ENCODE peak calls at places on chromosome 5, in six cellular contexts. A, S, Y, V, H and R are unnamed samples.

GRCh38 chr5:41510176-41510831 is at the start of gene PLCXD3:
- DNase-seq in A (no peak), S (peak), Y (peak), V (no peak), H (no peak), R (peak)

GRCh38 chr5:54909911-54910870 is 75.2 kb downstream of the ESM1 start:
- DNase-seq in A (no peak), S (no peak), Y (no peak), V (no peak), H (peak), R (no peak)

GRCh38 chr5:92019376-92019990 is 636.4 kb upstream of the ARRDC3 start:
- DNase-seq in A (peak), S (no peak), Y (no peak), V (no peak), H (no peak), R (peak)

GRCh38 chr5:93899026-93899600 is 157.7 kb upstream of the POU5F2 start:
- DNase-seq in A (peak), S (no peak), Y (no peak), V (no peak), H (no peak), R (peak)

GRCh38 chr5:142253938-142254895 is 70.6 kb downstream of the SPRY4 start:
- DNase-seq in A (no peak), S (no peak), Y (no peak), V (no peak), H (no peak), R (no peak)

GRCh38 chr5:154858972-154859950 is 834 bp downstream of the CNOT8 start:
- DNase-seq in A (peak), S (no peak), Y (no peak), V (no peak), H (no peak), R (no peak)

GRCh38 chr5:102099766-102100331 is 196.2 kb downstream of the SLCO4C1 start:
- DNase-seq in A (no peak), S (no peak), Y (no peak), V (no peak), H (no peak), R (no peak)

GRCh38 chr5:74863726-74864125 is 2.5 kb downstream of the FAM169A start:
- DNase-seq in A (peak), S (no peak), Y (no peak), V (no peak), H (no peak), R (no peak)

GRCh38 chr5:69148981-69149675 is 17.8 kb upstream of the CCNB1 start:
- DNase-seq in A (peak), S (no peak), Y (no peak), V (no peak), H (no peak), R (no peak)

GRCh38 chr5:1171340-1171941 is 30.0 kb upstream of the SLC6A19 start:
- DNase-seq in A (peak), S (no peak), Y (no peak), V (no peak), H (no peak), R (peak)

GRCh38 chr5:173443971-173444370 is 115.8 kb upstream of the STC2 start:
- DNase-seq in A (peak), S (no peak), Y (no peak), V (no peak), H (no peak), R (no peak)

GRCh38 chr5:139482050-139482889 is at the start of gene STING1:
- DNase-seq in A (peak), S (peak), Y (no peak), V (peak), H (peak), R (peak)

GRCh38 chr5:74660863-74661262 is 20.3 kb upstream of the ENC1 start:
- DNase-seq in A (no peak), S (no peak), Y (no peak), V (no peak), H (no peak), R (no peak)

GRCh38 chr5:10331341-10331796 is 22.1 kb upstream of the MARCHF6 start:
- DNase-seq in A (no peak), S (peak), Y (no peak), V (peak), H (peak), R (no peak)

GRCh38 chr5:135169753-135170152 is 135.7 kb upstream of the PITX1 start:
- DNase-seq in A (no peak), S (no peak), Y (no peak), V (no peak), H (no peak), R (no peak)

GRCh38 chr5:13653709-13654108 is 290.8 kb downstream of the DNAH5 start:
- DNase-seq in A (peak), S (no peak), Y (no peak), V (no peak), H (no peak), R (peak)

GRCh38 chr5:38167562-38167996 is 90.8 kb upstream of the EGFLAM start:
- DNase-seq in A (no peak), S (no peak), Y (no peak), V (no peak), H (no peak), R (no peak)

GRCh38 chr5:170055606-170056005 is 50.1 kb upstream of the FOXI1 start:
- DNase-seq in A (no peak), S (no peak), Y (no peak), V (no peak), H (no peak), R (no peak)

GRCh38 chr5:170046221-170046620 is 59.5 kb upstream of the FOXI1 start:
- DNase-seq in A (no peak), S (no peak), Y (no peak), V (no peak), H (no peak), R (no peak)

GRCh38 chr5:170053896-170054295 is 51.8 kb upstream of the FOXI1 start:
- DNase-seq in A (no peak), S (no peak), Y (no peak), V (no peak), H (no peak), R (no peak)

DNA sequence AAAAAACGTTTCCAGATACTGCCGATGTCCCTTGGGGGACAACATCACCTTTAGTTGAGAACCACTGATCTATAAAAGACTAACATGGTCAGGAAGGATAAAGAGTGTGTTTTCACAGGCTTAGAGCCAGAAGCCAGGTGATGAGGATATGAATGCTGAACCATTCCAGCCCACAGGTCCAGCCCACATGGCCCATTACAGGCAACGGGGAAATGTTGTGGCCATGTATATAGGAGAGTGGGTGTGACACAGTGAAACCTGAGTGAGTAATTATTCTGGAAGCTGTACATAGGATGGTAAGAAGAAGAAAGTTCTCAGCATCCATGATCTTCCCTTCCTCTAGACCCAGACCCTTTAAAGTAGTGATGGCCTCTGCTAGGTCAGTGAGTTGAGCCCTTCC is 56.0 kb upstream of the FOXI1 start:
- DNase-seq in A (no peak), S (no peak), Y (no peak), V (no peak), H (no peak), R (no peak)
- TF ChIP-seq CTCF in A (no peak), S (no peak), Y (no peak), V (no peak), H (no peak), R (no peak)

GRCh38 chr5:18772475-18772874 is 1138.2 kb downstream of the TAF11L14 start:
- DNase-seq in A (peak), S (no peak), Y (no peak), V (no peak), H (no peak), R (peak)
- TF ChIP-seq CTCF in A (peak), S (no peak), Y (peak), V (no peak), H (no peak), R (peak)

DNA sequence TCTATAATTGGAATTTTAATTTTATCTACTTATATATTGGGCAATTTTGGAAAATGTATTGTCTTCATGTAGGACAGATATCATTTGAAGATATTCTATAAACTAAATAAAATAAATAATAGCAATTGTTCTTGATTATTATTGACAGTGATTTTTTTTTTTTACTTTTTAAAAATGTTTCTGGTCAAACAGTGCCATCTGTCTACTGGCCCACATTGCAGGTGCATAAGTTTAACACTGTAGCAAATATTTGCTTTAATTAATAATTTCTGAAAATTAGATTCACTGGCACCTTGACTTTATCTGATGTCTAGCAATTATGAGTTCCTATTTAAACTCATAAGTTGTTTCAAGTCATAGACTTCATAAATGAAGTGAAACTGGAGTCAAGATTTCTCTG is 41.1 kb upstream of the ISOC1 start:
- DNase-seq in A (no peak), S (no peak), Y (no peak), V (no peak), H (no peak), R (no peak)
- TF ChIP-seq CTCF in A (peak), S (no peak), Y (no peak), V (no peak), H (no peak), R (no peak)

DNA sequence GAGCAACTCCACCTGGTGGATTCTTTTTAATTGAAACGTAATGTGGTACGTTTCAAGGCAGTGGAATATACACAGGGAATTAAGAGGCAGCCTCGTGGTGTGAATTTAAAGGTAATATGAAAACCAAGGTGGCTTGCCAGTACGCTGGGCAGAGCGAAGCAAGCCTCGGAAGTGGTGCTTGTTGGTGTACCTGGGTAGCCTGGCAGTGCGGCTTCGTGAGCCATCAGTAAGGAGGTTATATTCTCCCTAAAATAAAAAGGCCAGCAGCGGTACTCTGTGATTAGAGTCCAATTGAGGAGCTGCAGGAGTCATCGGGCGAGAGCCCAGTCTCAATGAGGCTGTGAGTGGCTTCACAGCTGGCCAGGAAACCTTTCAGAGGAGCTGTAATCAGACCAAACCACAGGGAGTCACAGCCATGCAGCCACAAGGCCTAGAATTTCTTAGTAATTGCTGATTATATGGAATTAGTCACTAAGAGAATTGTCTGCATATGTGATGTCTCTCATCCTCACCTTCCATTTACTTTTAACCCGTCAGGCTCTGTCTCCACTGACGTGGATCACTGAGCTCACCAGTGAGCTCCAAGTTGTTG is 57.7 kb downstream of the DCP2 start:
- DNase-seq in A (peak), S (no peak), Y (no peak), V (no peak), H (no peak), R (no peak)
- TF ChIP-seq CTCF in A (no peak), S (no peak), Y (no peak), V (no peak), H (no peak), R (no peak)

GRCh38 chr5:6434737-6435136 is 13.9 kb upstream of the UBE2QL1 start:
- DNase-seq in A (no peak), S (no peak), Y (no peak), V (no peak), H (no peak), R (no peak)

GRCh38 chr5:6436715-6437340 is 11.8 kb upstream of the UBE2QL1 start:
- DNase-seq in A (no peak), S (no peak), Y (no peak), V (no peak), H (no peak), R (no peak)

GRCh38 chr5:6432206-6432605 is 16.5 kb upstream of the UBE2QL1 start:
- DNase-seq in A (no peak), S (no peak), Y (no peak), V (no peak), H (no peak), R (no peak)

GRCh38 chr5:6431214-6432195 is 17.2 kb upstream of the UBE2QL1 start:
- DNase-seq in A (no peak), S (no peak), Y (no peak), V (no peak), H (no peak), R (no peak)

GRCh38 chr5:6435356-6435755 is 13.3 kb upstream of the UBE2QL1 start:
- DNase-seq in A (no peak), S (no peak), Y (peak), V (no peak), H (no peak), R (no peak)
- TF ChIP-seq CTCF in A (peak), S (no peak), Y (peak), V (no peak), H (peak), R (no peak)

DNA sequence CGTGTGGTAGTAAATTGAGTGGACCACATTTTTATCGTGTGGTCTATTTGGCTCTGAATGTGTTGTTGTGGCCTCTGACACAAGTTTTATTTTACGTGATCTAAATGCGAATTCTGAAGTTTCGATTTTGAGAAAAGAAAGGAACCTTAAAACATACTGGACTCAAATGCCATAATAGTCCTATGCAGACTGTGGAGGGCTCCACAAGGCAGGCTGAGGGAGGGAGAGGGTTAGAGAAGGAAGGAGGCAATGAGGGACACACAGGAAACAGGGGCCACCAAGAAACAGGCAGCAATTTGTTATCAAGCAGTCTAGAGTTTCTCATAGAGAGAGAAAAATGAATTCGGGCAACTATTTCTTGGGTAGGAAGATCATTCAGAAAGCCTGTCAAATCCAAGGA is 110.4 kb upstream of the SEMA6A start:
- DNase-seq in A (no peak), S (no peak), Y (no peak), V (no peak), H (no peak), R (no peak)
- TF ChIP-seq CTCF in A (no peak), S (no peak), Y (no peak), V (no peak), H (no peak), R (no peak)

GRCh38 chr5:132883261-132883834 is 9.9 kb downstream of the LEAP2 start:
- DNase-seq in A (peak), S (no peak), Y (peak), V (peak), H (peak), R (peak)
- TF ChIP-seq CTCF in A (peak), S (peak), Y (peak), V (peak), H (peak), R (peak)